ENCODE peak calls at places on chromosomes 7 and 10, in five cellular contexts. R is trophoblast cell, K is mesenchymal stem cell, U is H9, T is mesendoderm. P is an unnamed sample.

GRCh38 chr7:7177044-7177517 is 5.3 kb upstream of the C1GALT1 start:
- DNase-seq in R (peak; percentile 45), K (peak; percentile 74), U (no peak), T (peak; percentile 92), P (peak; percentile 43)

GRCh38 chr10:79502561-79503309 is 9.6 kb upstream of the EIF5AL1 start:
- DNase-seq in R (no peak), K (peak; percentile 26), U (peak; percentile 85), T (peak; percentile 76), P (no peak)

GRCh38 chr7:128035712-128036111 is 4.5 kb upstream of the LRRC4 start:
- DNase-seq in R (no peak), K (no peak), U (no peak), T (peak; percentile 68), P (no peak)

GRCh38 chr7:3152714-3153113 is 109.0 kb upstream of the CARD11 start:
- DNase-seq in R (no peak), K (no peak), U (no peak), T (no peak), P (no peak)

GRCh38 chr10:84665883-84666463 is 337.6 kb downstream of the CCSER2 start:
- DNase-seq in R (peak; percentile 22), K (no peak), U (peak; percentile 86), T (peak; percentile 87), P (no peak)

GRCh38 chr7:134836447-134836846 is 57.0 kb downstream of the CALD1 start:
- DNase-seq in R (peak; percentile 56), K (peak; percentile 94), U (no peak), T (no peak), P (no peak)

GRCh38 chr10:110258542-110258941 is 46.2 kb downstream of the SMNDC1 start:
- DNase-seq in R (no peak), K (no peak), U (no peak), T (no peak), P (no peak)

GRCh38 chr7:1134951-1135350 is 25.0 kb downstream of the ZFAND2A start:
- DNase-seq in R (no peak), K (no peak), U (no peak), T (no peak), P (no peak)

GRCh38 chr10:68423522-68423921 is 16.4 kb upstream of the RUFY2 start:
- DNase-seq in R (no peak), K (no peak), U (no peak), T (no peak), P (no peak)

GRCh38 chr7:73978681-73979563 is 49.1 kb upstream of the ELN start:
- DNase-seq in R (peak; percentile 73), K (no peak), U (peak; percentile 84), T (peak; percentile 71), P (no peak)

GRCh38 chr7:75617634-75618234 is 121.0 kb downstream of the HIP1 start:
- DNase-seq in R (peak; percentile 58), K (peak; percentile 82), U (no peak), T (no peak), P (no peak)

GRCh38 chr7:7565746-7566650 is 686 bp upstream of the MIOS start:
- DNase-seq in R (peak; percentile 80), K (no peak), U (peak; percentile 39), T (peak; percentile 57), P (no peak)

GRCh38 chr10:132750936-132751335 is 35.0 kb downstream of the NKX6-2 start:
- DNase-seq in R (no peak), K (no peak), U (no peak), T (no peak), P (no peak)

GRCh38 chr10:636016-636730 is 53.3 kb downstream of the DIP2C start:
- DNase-seq in R (no peak), K (no peak), U (no peak), T (no peak), P (no peak)

GRCh38 chr7:2796358-2797352 is 47.5 kb downstream of the GNA12 start:
- DNase-seq in R (no peak), K (peak; percentile 65), U (no peak), T (no peak), P (no peak)

GRCh38 chr7:115799430-115799829 is 231.1 kb downstream of the TFEC start:
- DNase-seq in R (no peak), K (no peak), U (no peak), T (no peak), P (no peak)

GRCh38 chr10:23419201-23419600 is 19.7 kb upstream of the OTUD1 start:
- DNase-seq in R (no peak), K (no peak), U (no peak), T (no peak), P (no peak)

GRCh38 chr7:33107136-33108066 is 1.8 kb downstream of the RP9 start:
- DNase-seq in R (no peak), K (peak; percentile 60), U (peak; percentile 77), T (peak; percentile 84), P (peak; percentile 38)

GRCh38 chr10:99873846-99874245 is 91.4 kb downstream of the ABCC2 start:
- DNase-seq in R (peak; percentile 50), K (no peak), U (no peak), T (no peak), P (no peak)

GRCh38 chr10:99872367-99873162 is 90.1 kb downstream of the ABCC2 start:
- DNase-seq in R (no peak), K (peak; percentile 57), U (no peak), T (no peak), P (no peak)

GRCh38 chr10:99869581-99869980 is 87.1 kb downstream of the ABCC2 start:
- DNase-seq in R (peak; percentile 58), K (no peak), U (no peak), T (no peak), P (no peak)

GRCh38 chr10:99874341-99875085 is 92.1 kb downstream of the ABCC2 start:
- DNase-seq in R (no peak), K (no peak), U (no peak), T (no peak), P (no peak)

DNA sequence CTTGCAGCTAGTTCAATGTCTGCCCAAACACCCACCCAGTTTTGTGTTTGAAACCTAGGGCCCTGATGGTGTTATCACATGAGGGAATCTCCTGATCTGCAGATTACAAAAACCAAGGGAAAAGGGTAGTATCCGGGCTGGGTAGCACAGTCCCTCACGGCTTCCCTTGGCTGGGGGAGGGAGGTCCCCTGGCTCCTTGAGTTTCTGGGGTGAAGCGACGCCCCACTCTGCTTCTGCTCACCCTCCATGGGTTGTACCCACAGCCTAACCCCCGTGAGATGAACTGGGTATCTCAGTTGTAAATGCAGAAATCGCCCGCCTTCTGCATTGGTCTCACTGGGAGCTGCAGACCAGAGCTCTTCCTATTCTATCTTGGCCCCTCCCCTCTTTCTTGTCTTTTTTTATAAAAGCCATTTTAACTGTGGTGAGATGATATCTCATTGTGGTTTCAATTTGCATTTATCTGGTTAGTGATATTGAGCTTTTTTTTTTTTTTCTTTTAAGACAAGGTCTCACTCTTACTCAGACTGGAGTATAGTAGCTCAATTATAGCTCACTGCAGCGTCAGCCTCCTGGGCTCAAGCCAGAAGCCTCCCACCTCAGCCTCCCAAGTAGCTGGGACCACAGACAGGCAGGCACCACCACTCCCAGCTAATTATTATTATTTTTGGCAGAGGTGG is 87.8 kb downstream of the ABCC2 start:
- DNase-seq in R (peak; percentile 59), K (no peak), U (no peak), T (no peak), P (no peak)
- H2AK5ac ChIP-seq in R (no peak overlapping the region), K (no peak overlapping the region), U (no peak overlapping the region), T (no peak overlapping the region), P (peak overlapping the region; percentile 14)

DNA sequence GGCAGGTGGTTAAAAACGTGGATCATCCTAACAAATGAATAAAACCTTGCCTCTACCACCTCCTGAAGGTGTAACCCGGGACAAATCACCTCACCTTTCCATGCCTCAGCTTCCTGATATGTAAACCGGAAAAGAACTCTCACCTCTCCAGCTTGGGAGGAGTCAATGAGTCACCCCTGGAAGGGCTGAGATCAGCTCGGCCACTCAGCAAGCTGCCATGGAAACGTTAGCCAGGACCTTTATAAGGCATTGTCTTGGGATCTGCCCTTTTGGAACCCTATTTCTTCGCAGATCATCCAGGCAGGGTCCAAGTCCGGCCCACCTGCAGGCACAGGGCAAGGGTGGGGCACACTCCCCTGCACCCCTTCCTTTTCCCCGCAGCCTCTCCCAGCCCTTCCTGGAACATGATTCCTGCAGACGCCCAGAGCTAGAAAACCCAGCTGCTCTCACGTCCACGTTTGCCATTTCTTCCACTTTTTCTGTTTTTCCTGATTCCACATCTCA is 81.6 kb upstream of the PFKP start:
- DNase-seq in R (no peak), K (peak; percentile 60), U (peak; percentile 45), T (peak; percentile 84), P (no peak)
- H2AK5ac ChIP-seq in R (no peak overlapping the region), K (no peak overlapping the region), U (no peak overlapping the region), T (no peak overlapping the region), P (no peak overlapping the region)

GRCh38 chr7:121448429-121448828 is 52.3 kb upstream of the FAM3C start:
- DNase-seq in R (no peak), K (no peak), U (no peak), T (no peak), P (no peak)
- H2AK5ac ChIP-seq in R (no peak overlapping the region), K (no peak overlapping the region), U (no peak overlapping the region), T (no peak overlapping the region), P (no peak overlapping the region)

GRCh38 chr7:151468214-151469023 is 28.5 kb upstream of the CRYGN start:
- DNase-seq in R (no peak), K (no peak), U (no peak), T (no peak), P (no peak)

GRCh38 chr7:151477867-151478266 is 37.9 kb upstream of the CRYGN start:
- DNase-seq in R (no peak), K (no peak), U (no peak), T (no peak), P (no peak)

GRCh38 chr7:151469281-151469680 is 29.3 kb upstream of the CRYGN start:
- DNase-seq in R (no peak), K (no peak), U (no peak), T (no peak), P (no peak)

GRCh38 chr7:151470656-151471180 is 30.8 kb upstream of the CRYGN start:
- DNase-seq in R (no peak), K (no peak), U (no peak), T (no peak), P (peak; percentile 58)

GRCh38 chr7:151472644-151473380 is 32.9 kb upstream of the CRYGN start:
- DNase-seq in R (no peak), K (no peak), U (no peak), T (no peak), P (no peak)
- H2AK5ac ChIP-seq in R (no peak overlapping the region), K (no peak overlapping the region), U (no peak overlapping the region), T (no peak overlapping the region), P (no peak overlapping the region)